ENCODE peak calls at places on chromosome 6, in six cellular contexts. I is brain microvascular endothelial cell, N is aorta, L is iris pigment epithelial cell, F is HL-60, M is lung microvascular endothelial cell. Q is an unnamed sample.
A peak's percentile ranks its signal among the peaks of the same experiment; 100 is the strongest.

GRCh38 chr6:106847116-106847515 is 127.4 kb downstream of the CD24 start:
- DNase-seq in I (no peak), N (no peak), L (no peak), F (no peak), M (no peak), Q (no peak)

GRCh38 chr6:56713285-56713684 is 70.6 kb upstream of the DST start:
- DNase-seq in I (peak; percentile 86), N (no peak), L (peak; percentile 93), F (no peak), M (peak; percentile 44), Q (peak; percentile 87)

GRCh38 chr6:54632984-54633565 is 213.5 kb upstream of the FAM83B start:
- DNase-seq in I (no peak), N (no peak), L (no peak), F (no peak), M (no peak), Q (no peak)

GRCh38 chr6:40569162-40569920 is 17.8 kb downstream of the LRFN2 start:
- DNase-seq in I (no peak), N (no peak), L (no peak), F (no peak), M (no peak), Q (no peak)

GRCh38 chr6:131764350-131764749 is 43.5 kb upstream of the ENPP1 start:
- DNase-seq in I (no peak), N (no peak), L (peak; percentile 32), F (no peak), M (no peak), Q (peak; percentile 82)

GRCh38 chr6:56040875-56041274 is 165.5 kb upstream of the BMP5 start:
- DNase-seq in I (peak; percentile 22), N (no peak), L (peak; percentile 76), F (no peak), M (no peak), Q (peak; percentile 61)

GRCh38 chr6:169619650-169620049 is 82.2 kb downstream of the WDR27 start:
- DNase-seq in I (peak; percentile 10), N (no peak), L (peak; percentile 39), F (no peak), M (no peak), Q (peak; percentile 66)

GRCh38 chr6:96520039-96520850 is 1.4 kb upstream of the UFL1 start:
- DNase-seq in I (peak; percentile 56), N (no peak), L (peak; percentile 57), F (no peak), M (peak; percentile 2), Q (peak; percentile 63)

GRCh38 chr6:25280617-25280990 is 1.4 kb downstream of the CARMIL1 start:
- DNase-seq in I (no peak), N (no peak), L (no peak), F (no peak), M (no peak), Q (no peak)

GRCh38 chr6:52759085-52759484 is 4.2 kb downstream of the GSTA2 start:
- DNase-seq in I (no peak), N (no peak), L (peak; percentile 3), F (no peak), M (no peak), Q (peak; percentile 9)

GRCh38 chr6:130997061-130997753 is 65.8 kb downstream of the EPB41L2 start:
- DNase-seq in I (no peak), N (no peak), L (peak; percentile 56), F (no peak), M (no peak), Q (peak; percentile 47)

Q was measured in amniotic epithelial cell.